ENCODE peak calls at places on chromosomes 2 and 18, in seven cellular contexts. K is GOT3; O is activated T-helper 1 cell treated with Interleukin-2 at 50 U/mL for 16 hours; F is D341Med; Q is OCI-LY7; D is midbrain; X is activated naive CD4-positive, alpha-beta T cell treated with anti-CD3 and anti-CD28 coated beads for 36 hours. U is an unnamed sample.

GRCh38 chr2:201242562-201243277 is 17.6 kb upstream of the CASP8 start:
- DNase-seq in O (no peak), Q (no peak), F (no peak), X (no peak), D (no peak), K (no peak), U (no peak)

GRCh38 chr2:128322651-128323491 is 4.2 kb upstream of the HS6ST1 start:
- DNase-seq in X (no peak), O (no peak), Q (no peak), F (peak; percentile 26), K (no peak), D (no peak), U (peak; percentile 47)

GRCh38 chr2:111537078-111537620 is 346.8 kb downstream of the ANAPC1 start:
- DNase-seq in Q (no peak), X (no peak), D (no peak), F (no peak), K (no peak), O (no peak), U (no peak)

GRCh38 chr18:24168496-24168895 is 29.6 kb downstream of the CABYR start:
- DNase-seq in Q (no peak), O (no peak), D (no peak), F (no peak), X (no peak), K (no peak), U (no peak)

GRCh38 chr2:149027602-149028250 is 10.8 kb upstream of the LYPD6B start:
- DNase-seq in D (no peak), O (no peak), F (no peak), Q (no peak), K (no peak), X (no peak), U (peak; percentile 55)

GRCh38 chr18:35278085-35278484 is 11.9 kb downstream of the ZSCAN30 start:
- DNase-seq in K (no peak), Q (no peak), O (no peak), D (no peak), X (no peak), F (no peak), U (no peak)

GRCh38 chr18:78123144-78123909 is 856.3 kb upstream of the SALL3 start:
- DNase-seq in D (no peak), K (no peak), F (no peak), X (no peak), Q (no peak), O (no peak), U (no peak)

GRCh38 chr18:48815581-48816324 is 135.0 kb downstream of the SMAD7 start:
- DNase-seq in X (no peak), F (no peak), K (no peak), D (no peak), Q (no peak), O (no peak), U (no peak)

GRCh38 chr2:12700989-12701388 is 15.7 kb upstream of the TRIB2 start:
- DNase-seq in F (no peak), X (no peak), Q (no peak), O (no peak), K (no peak), D (no peak), U (no peak)

GRCh38 chr2:105037572-105038382 is at the start of gene MRPS9:
- DNase-seq in F (peak; percentile 95), D (peak; percentile 99), O (peak; percentile 96), X (peak; percentile 98), K (peak; percentile 85), Q (peak; percentile 97), U (peak; percentile 99)

GRCh38 chr2:65666156-65666725 is 233.8 kb upstream of the SPRED2 start:
- DNase-seq in K (no peak), F (no peak), D (no peak), Q (no peak), O (no peak), X (peak; percentile 8), U (no peak)

GRCh38 chr2:42025151-42025582 is 22.7 kb upstream of the PKDCC start:
- DNase-seq in X (no peak), K (no peak), D (no peak), Q (no peak), O (no peak), F (no peak), U (peak; percentile 69)

GRCh38 chr2:72139471-72139870 is 8.2 kb downstream of the CYP26B1 start:
- DNase-seq in X (no peak), Q (no peak), F (no peak), K (no peak), O (no peak), D (no peak), U (no peak)

GRCh38 chr2:236167297-236168109 is 683 bp downstream of the GBX2 start:
- DNase-seq in F (no peak), Q (no peak), K (no peak), D (no peak), X (no peak), O (no peak), U (peak; percentile 58)

GRCh38 chr2:74502720-74503505 is 3.5 kb upstream of the LBX2 start:
- DNase-seq in D (no peak), X (peak; percentile 58), O (no peak), F (no peak), Q (no peak), K (peak; percentile 49), U (peak; percentile 73)

GRCh38 chr2:67277450-67277849 is 119.7 kb upstream of the ETAA1 start:
- DNase-seq in Q (no peak), D (no peak), F (no peak), X (no peak), O (no peak), K (no peak), U (peak; percentile 55)

GRCh38 chr18:50817898-50818250 is 1.9 kb downstream of the MRO start:
- DNase-seq in K (no peak), D (peak; percentile 44), O (no peak), F (no peak), Q (no peak), X (no peak), U (no peak)

GRCh38 chr2:160352492-160352891 is 141.1 kb downstream of the RBMS1 start:
- DNase-seq in D (no peak), Q (no peak), K (no peak), X (no peak), O (no peak), F (no peak), U (no peak)

GRCh38 chr2:237330539-237330938 is 83.4 kb downstream of the COL6A3 start:
- DNase-seq in Q (no peak), K (no peak), F (no peak), D (no peak), X (no peak), O (no peak), U (peak; percentile 62)

GRCh38 chr2:127673304-127674069 is 1.8 kb downstream of the LIMS2 start:
- DNase-seq in X (no peak), K (no peak), Q (no peak), O (no peak), F (peak; percentile 25), D (no peak), U (no peak)

GRCh38 chr2:9230881-9231280 is 24.3 kb downstream of the ASAP2 start:
- DNase-seq in F (no peak), X (no peak), Q (no peak), D (peak; percentile 42), K (no peak), O (no peak), U (no peak)

GRCh38 chr18:22169889-22170420 is 566 bp downstream of the GATA6 start:
- DNase-seq in O (no peak), D (no peak), K (no peak), F (peak; percentile 66), X (no peak), Q (no peak), U (peak; percentile 67)

GRCh38 chr2:33620-34019 is 12.7 kb downstream of the FAM110C start:
- DNase-seq in D (no peak), Q (no peak), O (peak; percentile 40), K (no peak), X (peak; percentile 81), F (no peak), U (no peak)

GRCh38 chr2:57990118-57990725 is 56.4 kb upstream of the VRK2 start:
- DNase-seq in F (no peak), D (no peak), Q (no peak), O (no peak), X (no peak), K (no peak), U (no peak)

GRCh38 chr2:161965994-161966393 is 108.0 kb downstream of the DPP4 start:
- DNase-seq in X (no peak), K (no peak), O (no peak), Q (no peak), D (no peak), F (no peak), U (no peak)

GRCh38 chr2:10709290-10709939 is 12.0 kb upstream of the ATP6V1C2 start:
- DNase-seq in F (peak; percentile 63), K (no peak), Q (peak; percentile 12), D (no peak), O (no peak), X (no peak), U (peak; percentile 84)

GRCh38 chr2:169528271-169528701 is 18.8 kb downstream of the KLHL41 start:
- DNase-seq in X (peak; percentile 86), O (peak; percentile 46), F (peak; percentile 62), K (no peak), Q (peak; percentile 75), D (peak; percentile 55), U (peak; percentile 90)

GRCh38 chr18:12283256-12283655 is 24.8 kb upstream of the TUBB6 start:
- DNase-seq in K (no peak), F (no peak), X (no peak), Q (no peak), D (no peak), O (no peak), U (peak; percentile 75)

GRCh38 chr2:86825728-86826386 is 35.1 kb upstream of the CD8A start:
- DNase-seq in X (peak; percentile 68), O (no peak), K (no peak), D (no peak), Q (no peak), F (no peak), U (no peak)

GRCh38 chr18:56298935-56299334 is 339.5 kb downstream of the TXNL1 start:
- DNase-seq in K (no peak), O (no peak), D (no peak), Q (no peak), F (no peak), X (no peak), U (peak; percentile 36)

GRCh38 chr2:9333591-9334171 is 89.6 kb downstream of the ITGB1BP1 start:
- DNase-seq in Q (peak; percentile 51), D (peak; percentile 52), K (no peak), X (peak; percentile 45), F (peak; percentile 67), O (no peak), U (peak; percentile 76)

GRCh38 chr2:191436368-191437055 is 191.3 kb downstream of the MYO1B start:
- DNase-seq in D (no peak), F (no peak), O (no peak), X (no peak), Q (no peak), K (no peak), U (no peak)

GRCh38 chr2:95024306-95024880 is 1.1 kb upstream of the MAL start:
- DNase-seq in O (no peak), Q (no peak), D (peak; percentile 84), F (no peak), X (no peak), K (no peak), U (no peak)

GRCh38 chr2:216090369-216090786 is 8.7 kb downstream of the TMEM169 start:
- DNase-seq in F (no peak), D (no peak), X (peak; percentile 30), Q (no peak), K (no peak), O (no peak), U (no peak)

GRCh38 chr2:50126077-50126476 is 905.9 kb downstream of the NRXN1 start:
- DNase-seq in D (no peak), X (no peak), Q (no peak), F (no peak), O (no peak), K (no peak), U (no peak)

GRCh38 chr2:239302808-239303557 is 97.8 kb downstream of the HDAC4 start:
- DNase-seq in X (peak; percentile 19), D (peak; percentile 16), K (no peak), O (no peak), Q (no peak), F (no peak), U (no peak)

GRCh38 chr2:64735504-64735903 is 81.8 kb upstream of the SERTAD2 start:
- DNase-seq in K (no peak), F (no peak), X (no peak), O (no peak), D (no peak), Q (no peak), U (no peak)

GRCh38 chr2:99643824-99644787 is 154.3 kb upstream of the REV1 start:
- DNase-seq in Q (no peak), K (no peak), O (no peak), F (no peak), X (no peak), D (peak; percentile 6), U (no peak)

U was measured in GM23338.